ENCODE peak calls at places on chromosomes 12 and 14, in eight cellular contexts. One of them, this sample, is unnamed.

GRCh38 chr12:14795028-14795448 is 8.2 kb downstream of the WBP11 start:
- DNase-seq in spleen: no peak
- DNase-seq in stomach: no peak
- DNase-seq in neural progenitor cell: no peak
- DNase-seq in mesendoderm: no peak
- DNase-seq in tibial nerve: no peak
- DNase-seq in pancreas: no peak
- DNase-seq in fibroblast of lung: no peak
- DNase-seq in this sample: no peak

GRCh38 chr14:64912256-64912655 is 2.0 kb upstream of the CHURC1 start:
- DNase-seq in spleen: no peak
- DNase-seq in stomach: no peak
- DNase-seq in neural progenitor cell: no peak
- DNase-seq in mesendoderm: no peak
- DNase-seq in tibial nerve: no peak
- DNase-seq in pancreas: no peak
- DNase-seq in fibroblast of lung: peak; percentile 54
- DNase-seq in this sample: no peak

GRCh38 chr12:118498171-118498570 is 121.8 kb downstream of the SUDS3 start:
- DNase-seq in spleen: no peak
- DNase-seq in stomach: peak; percentile 58
- DNase-seq in neural progenitor cell: no peak
- DNase-seq in mesendoderm: no peak
- DNase-seq in tibial nerve: no peak
- DNase-seq in pancreas: peak; percentile 51
- DNase-seq in fibroblast of lung: no peak
- DNase-seq in this sample: no peak

GRCh38 chr14:94036328-94037167 is 10.4 kb downstream of the OTUB2 start:
- DNase-seq in spleen: peak; percentile 85
- DNase-seq in stomach: peak; percentile 78
- DNase-seq in neural progenitor cell: peak; percentile 44
- DNase-seq in mesendoderm: peak; percentile 95
- DNase-seq in tibial nerve: peak; percentile 87
- DNase-seq in pancreas: peak; percentile 55
- DNase-seq in fibroblast of lung: peak; percentile 41
- DNase-seq in this sample: no peak

GRCh38 chr12:42625611-42626010 is 36.1 kb upstream of the PRICKLE1 start:
- DNase-seq in spleen: no peak
- DNase-seq in stomach: no peak
- DNase-seq in neural progenitor cell: no peak
- DNase-seq in mesendoderm: no peak
- DNase-seq in tibial nerve: no peak
- DNase-seq in pancreas: no peak
- DNase-seq in fibroblast of lung: peak; percentile 10
- DNase-seq in this sample: no peak

GRCh38 chr12:16588812-16589211 is 17.1 kb downstream of the LMO3 start:
- DNase-seq in spleen: no peak
- DNase-seq in stomach: no peak
- DNase-seq in neural progenitor cell: no peak
- DNase-seq in mesendoderm: peak; percentile 75
- DNase-seq in tibial nerve: no peak
- DNase-seq in pancreas: no peak
- DNase-seq in fibroblast of lung: peak; percentile 78
- DNase-seq in this sample: no peak

GRCh38 chr12:38664661-38665269 is 240.6 kb downstream of the CPNE8 start:
- DNase-seq in spleen: no peak
- DNase-seq in stomach: no peak
- DNase-seq in neural progenitor cell: peak; percentile 44
- DNase-seq in mesendoderm: peak; percentile 58
- DNase-seq in tibial nerve: no peak
- DNase-seq in pancreas: no peak
- DNase-seq in fibroblast of lung: no peak
- DNase-seq in this sample: no peak

GRCh38 chr12:52032431-52032796 is 18.8 kb upstream of the NR4A1 start:
- DNase-seq in spleen: no peak
- DNase-seq in stomach: peak; percentile 78
- DNase-seq in neural progenitor cell: no peak
- DNase-seq in mesendoderm: no peak
- DNase-seq in tibial nerve: peak; percentile 95
- DNase-seq in pancreas: peak; percentile 64
- DNase-seq in fibroblast of lung: peak; percentile 77
- DNase-seq in this sample: peak; percentile 70

GRCh38 chr14:35949933-35950332 is 123.8 kb downstream of the BRMS1L start:
- DNase-seq in spleen: no peak
- DNase-seq in stomach: peak; percentile 46
- DNase-seq in neural progenitor cell: peak; percentile 62
- DNase-seq in mesendoderm: peak; percentile 61
- DNase-seq in tibial nerve: no peak
- DNase-seq in pancreas: peak; percentile 6
- DNase-seq in fibroblast of lung: peak; percentile 14
- DNase-seq in this sample: no peak

GRCh38 chr12:52813885-52814709 is at the start of gene KRT4:
- DNase-seq in spleen: peak; percentile 68
- DNase-seq in stomach: no peak
- DNase-seq in neural progenitor cell: no peak
- DNase-seq in mesendoderm: no peak
- DNase-seq in tibial nerve: no peak
- DNase-seq in pancreas: no peak
- DNase-seq in fibroblast of lung: peak; percentile 71
- DNase-seq in this sample: no peak

GRCh38 chr12:10310926-10311705 is 3.4 kb downstream of the KLRD1 start:
- DNase-seq in spleen: no peak
- DNase-seq in stomach: no peak
- DNase-seq in neural progenitor cell: no peak
- DNase-seq in mesendoderm: no peak
- DNase-seq in tibial nerve: no peak
- DNase-seq in pancreas: no peak
- DNase-seq in fibroblast of lung: peak; percentile 50
- DNase-seq in this sample: no peak

GRCh38 chr14:44820230-44820964 is 141.3 kb downstream of the KLHL28 start:
- DNase-seq in spleen: no peak
- DNase-seq in stomach: no peak
- DNase-seq in neural progenitor cell: peak; percentile 83
- DNase-seq in mesendoderm: peak; percentile 93
- DNase-seq in tibial nerve: no peak
- DNase-seq in pancreas: no peak
- DNase-seq in fibroblast of lung: no peak
- DNase-seq in this sample: no peak

GRCh38 chr14:61201171-61201570 is 80.0 kb downstream of the TMEM30B start:
- DNase-seq in spleen: no peak
- DNase-seq in stomach: no peak
- DNase-seq in neural progenitor cell: no peak
- DNase-seq in mesendoderm: no peak
- DNase-seq in tibial nerve: no peak
- DNase-seq in pancreas: no peak
- DNase-seq in fibroblast of lung: no peak
- DNase-seq in this sample: no peak

GRCh38 chr14:37591311-37591940 is 3.6 kb downstream of the FOXA1 start:
- DNase-seq in spleen: no peak
- DNase-seq in stomach: peak; percentile 65
- DNase-seq in neural progenitor cell: peak; percentile 88
- DNase-seq in mesendoderm: peak; percentile 90
- DNase-seq in tibial nerve: no peak
- DNase-seq in pancreas: no peak
- DNase-seq in fibroblast of lung: no peak
- DNase-seq in this sample: no peak

GRCh38 chr12:131773582-131774221 is 54.5 kb upstream of the MMP17 start:
- DNase-seq in spleen: peak; percentile 90
- DNase-seq in stomach: no peak
- DNase-seq in neural progenitor cell: no peak
- DNase-seq in mesendoderm: no peak
- DNase-seq in tibial nerve: no peak
- DNase-seq in pancreas: no peak
- DNase-seq in fibroblast of lung: no peak
- DNase-seq in this sample: no peak

GRCh38 chr12:124694846-124695497 is 127.6 kb upstream of the NCOR2 start:
- DNase-seq in spleen: no peak
- DNase-seq in stomach: no peak
- DNase-seq in neural progenitor cell: no peak
- DNase-seq in mesendoderm: no peak
- DNase-seq in tibial nerve: peak; percentile 39
- DNase-seq in pancreas: no peak
- DNase-seq in fibroblast of lung: peak; percentile 98
- DNase-seq in this sample: no peak

GRCh38 chr14:52051861-52052260 is 17.0 kb downstream of the NID2 start:
- DNase-seq in spleen: no peak
- DNase-seq in stomach: no peak
- DNase-seq in neural progenitor cell: no peak
- DNase-seq in mesendoderm: no peak
- DNase-seq in tibial nerve: no peak
- DNase-seq in pancreas: no peak
- DNase-seq in fibroblast of lung: peak; percentile 89
- DNase-seq in this sample: no peak

GRCh38 chr12:12560587-12561304 is 1.9 kb downstream of the DUSP16 start:
- DNase-seq in spleen: no peak
- DNase-seq in stomach: peak; percentile 74
- DNase-seq in neural progenitor cell: peak; percentile 25
- DNase-seq in mesendoderm: peak; percentile 75
- DNase-seq in tibial nerve: peak; percentile 63
- DNase-seq in pancreas: peak; percentile 68
- DNase-seq in fibroblast of lung: peak; percentile 85
- DNase-seq in this sample: no peak

GRCh38 chr14:73369433-73369832 is 88.9 kb downstream of the NUMB start:
- DNase-seq in spleen: no peak
- DNase-seq in stomach: no peak
- DNase-seq in neural progenitor cell: no peak
- DNase-seq in mesendoderm: no peak
- DNase-seq in tibial nerve: no peak
- DNase-seq in pancreas: no peak
- DNase-seq in fibroblast of lung: no peak
- DNase-seq in this sample: no peak

GRCh38 chr14:61593330-61593729 is 102.0 kb upstream of the HIF1A start:
- DNase-seq in spleen: no peak
- DNase-seq in stomach: no peak
- DNase-seq in neural progenitor cell: no peak
- DNase-seq in mesendoderm: no peak
- DNase-seq in tibial nerve: no peak
- DNase-seq in pancreas: no peak
- DNase-seq in fibroblast of lung: no peak
- DNase-seq in this sample: no peak

GRCh38 chr14:32473476-32473875 is 144.4 kb downstream of the AKAP6 start:
- DNase-seq in spleen: no peak
- DNase-seq in stomach: no peak
- DNase-seq in neural progenitor cell: no peak
- DNase-seq in mesendoderm: peak; percentile 76
- DNase-seq in tibial nerve: peak; percentile 19
- DNase-seq in pancreas: peak; percentile 22
- DNase-seq in fibroblast of lung: peak; percentile 87
- DNase-seq in this sample: no peak

GRCh38 chr12:61188801-61189595 is 1071.2 kb upstream of the USP15 start:
- DNase-seq in spleen: no peak
- DNase-seq in stomach: no peak
- DNase-seq in neural progenitor cell: no peak
- DNase-seq in mesendoderm: no peak
- DNase-seq in tibial nerve: no peak
- DNase-seq in pancreas: no peak
- DNase-seq in fibroblast of lung: no peak
- DNase-seq in this sample: no peak

GRCh38 chr12:22039361-22039760 is 6.7 kb upstream of the CMAS start:
- DNase-seq in spleen: no peak
- DNase-seq in stomach: no peak
- DNase-seq in neural progenitor cell: no peak
- DNase-seq in mesendoderm: no peak
- DNase-seq in tibial nerve: no peak
- DNase-seq in pancreas: no peak
- DNase-seq in fibroblast of lung: no peak
- DNase-seq in this sample: no peak

GRCh38 chr14:99537399-99537798 is 56.2 kb downstream of the CCNK start:
- DNase-seq in spleen: no peak
- DNase-seq in stomach: no peak
- DNase-seq in neural progenitor cell: peak; percentile 43
- DNase-seq in mesendoderm: peak; percentile 83
- DNase-seq in tibial nerve: no peak
- DNase-seq in pancreas: no peak
- DNase-seq in fibroblast of lung: peak; percentile 91
- DNase-seq in this sample: no peak

GRCh38 chr14:99534333-99534732 is 53.1 kb downstream of the CCNK start:
- DNase-seq in spleen: no peak
- DNase-seq in stomach: no peak
- DNase-seq in neural progenitor cell: peak; percentile 72
- DNase-seq in mesendoderm: no peak
- DNase-seq in tibial nerve: no peak
- DNase-seq in pancreas: no peak
- DNase-seq in fibroblast of lung: no peak
- DNase-seq in this sample: no peak

GRCh38 chr14:99534863-99535262 is 53.7 kb downstream of the CCNK start:
- DNase-seq in spleen: no peak
- DNase-seq in stomach: no peak
- DNase-seq in neural progenitor cell: peak; percentile 71
- DNase-seq in mesendoderm: no peak
- DNase-seq in tibial nerve: no peak
- DNase-seq in pancreas: no peak
- DNase-seq in fibroblast of lung: peak; percentile 79
- DNase-seq in this sample: no peak

GRCh38 chr14:99535448-99535847 is 54.2 kb downstream of the CCNK start:
- DNase-seq in spleen: no peak
- DNase-seq in stomach: no peak
- DNase-seq in neural progenitor cell: no peak
- DNase-seq in mesendoderm: no peak
- DNase-seq in tibial nerve: no peak
- DNase-seq in pancreas: no peak
- DNase-seq in fibroblast of lung: peak; percentile 32
- DNase-seq in this sample: no peak

GRCh38 chr14:99535908-99536778 is 54.9 kb downstream of the CCNK start:
- DNase-seq in spleen: no peak
- DNase-seq in stomach: no peak
- DNase-seq in neural progenitor cell: no peak
- DNase-seq in mesendoderm: no peak
- DNase-seq in tibial nerve: no peak
- DNase-seq in pancreas: no peak
- DNase-seq in fibroblast of lung: no peak
- DNase-seq in this sample: no peak
- H3K27ac ChIP-seq in spleen: no peak overlapping the region
- H3K27ac ChIP-seq in stomach: peak overlapping the region; percentile 60
- H3K27ac ChIP-seq in neural progenitor cell: no peak overlapping the region
- H3K27ac ChIP-seq in mesendoderm: no peak overlapping the region
- H3K27ac ChIP-seq in tibial nerve: no peak overlapping the region
- H3K27ac ChIP-seq in pancreas: no peak overlapping the region
- H3K27ac ChIP-seq in fibroblast of lung: no peak overlapping the region
- H3K27ac ChIP-seq in this sample: no peak overlapping the region

GRCh38 chr14:103819503-103820307 is 27.7 kb downstream of the PPP1R13B start:
- DNase-seq in spleen: no peak
- DNase-seq in stomach: peak; percentile 60
- DNase-seq in neural progenitor cell: peak; percentile 61
- DNase-seq in mesendoderm: peak; percentile 70
- DNase-seq in tibial nerve: no peak
- DNase-seq in pancreas: peak; percentile 56
- DNase-seq in fibroblast of lung: peak; percentile 15
- DNase-seq in this sample: no peak
- H3K4me3 ChIP-seq in spleen: no peak overlapping the region
- H3K4me3 ChIP-seq in stomach: peak overlapping the region; percentile 14
- H3K4me3 ChIP-seq in neural progenitor cell: peak overlapping the region; percentile 8
- H3K4me3 ChIP-seq in mesendoderm: no peak overlapping the region
- H3K4me3 ChIP-seq in tibial nerve: no peak overlapping the region
- H3K4me3 ChIP-seq in pancreas: no peak overlapping the region
- H3K4me3 ChIP-seq in fibroblast of lung: no peak overlapping the region
- H3K4me3 ChIP-seq in this sample: peak overlapping the region; percentile 53

GRCh38 chr12:57151741-57152407 is 4.5 kb upstream of the LRP1-AS start:
- DNase-seq in spleen: no peak
- DNase-seq in stomach: no peak
- DNase-seq in neural progenitor cell: no peak
- DNase-seq in mesendoderm: no peak
- DNase-seq in tibial nerve: peak; percentile 69
- DNase-seq in pancreas: no peak
- DNase-seq in fibroblast of lung: peak; percentile 79
- DNase-seq in this sample: no peak
- H3K36me3 ChIP-seq in spleen: no peaks in the 10 kb centered on the region
- H3K36me3 ChIP-seq in stomach: peaks cover 42% of the 10 kb centered on the region
- H3K36me3 ChIP-seq in neural progenitor cell: no peaks in the 10 kb centered on the region
- H3K36me3 ChIP-seq in mesendoderm: peaks cover 13% of the 10 kb centered on the region
- H3K36me3 ChIP-seq in tibial nerve: no peaks in the 10 kb centered on the region
- H3K36me3 ChIP-seq in pancreas: peaks cover 6% of the 10 kb centered on the region
- H3K36me3 ChIP-seq in fibroblast of lung: peaks cover 39% of the 10 kb centered on the region
- H3K36me3 ChIP-seq in this sample: peaks cover 28% of the 10 kb centered on the region

GRCh38 chr14:49959822-49960408 is 67.0 kb downstream of the ARF6 start:
- DNase-seq in spleen: no peak
- DNase-seq in stomach: no peak
- DNase-seq in neural progenitor cell: no peak
- DNase-seq in mesendoderm: no peak
- DNase-seq in tibial nerve: no peak
- DNase-seq in pancreas: no peak
- DNase-seq in fibroblast of lung: no peak
- DNase-seq in this sample: no peak
- H3K27ac ChIP-seq in spleen: peak overlapping the region; percentile 17
- H3K27ac ChIP-seq in stomach: no peak overlapping the region
- H3K27ac ChIP-seq in neural progenitor cell: no peak overlapping the region
- H3K27ac ChIP-seq in mesendoderm: no peak overlapping the region
- H3K27ac ChIP-seq in tibial nerve: no peak overlapping the region
- H3K27ac ChIP-seq in pancreas: no peak overlapping the region
- H3K27ac ChIP-seq in fibroblast of lung: no peak overlapping the region
- H3K27ac ChIP-seq in this sample: no peak overlapping the region

This sample was measured in thoracic aorta.